ENCODE peak calls at places on chromosome 5, in eight cellular contexts. M is left ventricle myocardium inferior; Z is right lobe of liver; D is HCT116; A is CD8-positive, alpha-beta T cell; K is SJSA1; N is HepG2; W is upper lobe of right lung. J is an unnamed sample. For H3K27me3 and H3K4me1, the result is how much of the 10 kb centered on the place peaks cover.

GRCh38 chr5:18068851-18069250 is 434.6 kb downstream of the TAF11L14 start:
- DNase-seq in M (no peak), Z (no peak), D (no peak), A (no peak), K (no peak), N (no peak), W (no peak), J (no peak)

GRCh38 chr5:125023673-125024072 is 277.2 kb upstream of the ZNF608 start:
- DNase-seq in M (no peak), Z (no peak), D (no peak), A (no peak), K (no peak), N (no peak), W (no peak), J (no peak)

GRCh38 chr5:33690736-33691135 is 201.1 kb downstream of the ADAMTS12 start:
- DNase-seq in M (no peak), Z (no peak), D (no peak), A (no peak), K (peak), N (no peak), W (no peak), J (no peak)

GRCh38 chr5:113062869-113063508 is 86.4 kb downstream of the DCP2 start:
- DNase-seq in M (no peak), Z (no peak), D (no peak), A (no peak), K (no peak), N (no peak), W (no peak), J (no peak)

GRCh38 chr5:165209101-165209727 is 1703.8 kb downstream of the MAT2B start:
- DNase-seq in M (no peak), Z (no peak), D (no peak), A (no peak), K (no peak), N (peak), W (no peak), J (peak)

GRCh38 chr5:80406980-80407734 is 707 bp upstream of the ZFYVE16 start:
- DNase-seq in M (peak), Z (peak), D (no peak), A (no peak), K (no peak), N (peak), W (peak), J (no peak)

GRCh38 chr5:16741007-16741406 is 124.2 kb upstream of the RETREG1 start:
- DNase-seq in M (no peak), Z (no peak), D (no peak), A (no peak), K (no peak), N (peak), W (no peak), J (no peak)

GRCh38 chr5:131382407-131383395 is 118.8 kb downstream of the CDC42SE2 start:
- DNase-seq in M (no peak), Z (no peak), D (peak), A (peak), K (peak), N (peak), W (no peak), J (peak)

GRCh38 chr5:80114856-80115255 is 79.7 kb downstream of the THBS4 start:
- DNase-seq in M (no peak), Z (no peak), D (no peak), A (no peak), K (no peak), N (no peak), W (no peak), J (no peak)

GRCh38 chr5:61055434-61056006 is 106.7 kb downstream of the SMIM15 start:
- DNase-seq in M (no peak), Z (no peak), D (no peak), A (no peak), K (no peak), N (peak), W (no peak), J (peak)

GRCh38 chr5:159435855-159436254 is 105.6 kb upstream of the IL12B start:
- DNase-seq in M (no peak), Z (no peak), D (no peak), A (no peak), K (no peak), N (no peak), W (no peak), J (no peak)

GRCh38 chr5:112419596-112420110 is 576 bp upstream of the EPB41L4A start:
- DNase-seq in M (peak), Z (peak), D (peak), A (no peak), K (peak), N (no peak), W (peak), J (no peak)

GRCh38 chr5:139638090-139638735 is 9.9 kb upstream of the CXXC5 start:
- DNase-seq in M (peak), Z (peak), D (no peak), A (no peak), K (peak), N (no peak), W (peak), J (peak)

GRCh38 chr5:14256756-14257393 is 113.7 kb downstream of the TRIO start:
- DNase-seq in M (no peak), Z (no peak), D (no peak), A (no peak), K (no peak), N (no peak), W (no peak), J (no peak)

GRCh38 chr5:140795259-140795641 is 598 bp downstream of the PCDHA2 start:
- DNase-seq in M (no peak), Z (no peak), D (no peak), A (no peak), K (no peak), N (no peak), W (no peak), J (no peak)

GRCh38 chr5:55650391-55650790 is 61.7 kb downstream of the SLC38A9 start:
- DNase-seq in M (no peak), Z (no peak), D (no peak), A (no peak), K (no peak), N (no peak), W (no peak), J (no peak)

GRCh38 chr5:16628376-16628775 is 11.6 kb upstream of the RETREG1 start:
- DNase-seq in M (no peak), Z (no peak), D (no peak), A (no peak), K (peak), N (no peak), W (no peak), J (no peak)

GRCh38 chr5:107564896-107565295 is 105.8 kb downstream of the EFNA5 start:
- DNase-seq in M (no peak), Z (no peak), D (no peak), A (no peak), K (no peak), N (no peak), W (no peak), J (no peak)

GRCh38 chr5:104297076-104297475 is 734.5 kb upstream of the NUDT12 start:
- DNase-seq in M (no peak), Z (no peak), D (peak), A (no peak), K (no peak), N (no peak), W (no peak), J (no peak)

GRCh38 chr5:43396762-43397304 is 15.4 kb downstream of the CCL28 start:
- DNase-seq in M (peak), Z (peak), D (no peak), A (peak), K (no peak), N (no peak), W (peak), J (peak)

GRCh38 chr5:141598389-141599360 is 20.1 kb downstream of the DIAPH1 start:
- DNase-seq in M (no peak), Z (no peak), D (no peak), A (no peak), K (no peak), N (no peak), W (no peak), J (peak)

GRCh38 chr5:171849585-171850353 is 64.2 kb downstream of the SMIM23 start:
- DNase-seq in M (peak), Z (no peak), D (no peak), A (no peak), K (no peak), N (no peak), W (no peak), J (no peak)

GRCh38 chr5:171850354-171850947 is 64.8 kb downstream of the SMIM23 start:
- DNase-seq in M (no peak), Z (no peak), D (peak), A (no peak), K (no peak), N (peak), W (no peak), J (no peak)

GRCh38 chr5:171848911-171849520 is 63.4 kb downstream of the SMIM23 start:
- DNase-seq in M (no peak), Z (no peak), D (no peak), A (no peak), K (no peak), N (no peak), W (no peak), J (no peak)

GRCh38 chr5:171852255-171852681 is 66.7 kb downstream of the SMIM23 start:
- DNase-seq in M (no peak), Z (no peak), D (no peak), A (no peak), K (no peak), N (no peak), W (no peak), J (no peak)

DNA sequence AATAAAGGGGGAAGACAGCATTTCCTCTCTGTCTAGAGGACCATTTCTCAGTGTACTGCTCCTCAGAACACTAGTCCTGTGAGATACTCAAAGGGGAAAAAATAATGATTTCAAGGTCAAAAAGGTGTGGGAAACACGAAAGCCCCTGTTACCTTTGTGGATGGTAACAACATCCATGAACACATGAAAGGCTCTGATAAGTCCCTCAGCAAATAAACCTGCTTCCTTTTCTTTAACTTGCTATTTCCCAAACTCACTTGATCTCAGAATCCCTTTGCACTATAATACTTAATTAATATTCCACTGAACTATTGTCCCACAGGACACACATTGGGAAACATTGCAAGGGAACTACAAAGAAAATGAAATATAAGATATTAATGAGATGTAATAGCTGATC is 65.6 kb downstream of the SMIM23 start:
- DNase-seq in M (no peak), Z (no peak), D (no peak), A (no peak), K (no peak), N (no peak), W (no peak), J (no peak)
- H3K27me3 ChIP-seq in M (under half), Z (under half), D (under half), A (under half), K (under half), N (under half), W (under half), J (under half)

GRCh38 chr5:90560771-90561170 is 2.2 kb downstream of the ADGRV1 start:
- DNase-seq in M (no peak), Z (no peak), D (no peak), A (no peak), K (no peak), N (no peak), W (no peak), J (no peak)

GRCh38 chr5:90557391-90557790 is 1.2 kb upstream of the ADGRV1 start:
- DNase-seq in M (no peak), Z (no peak), D (no peak), A (no peak), K (no peak), N (no peak), W (no peak), J (no peak)

GRCh38 chr5:90557871-90558270 is 726 bp upstream of the ADGRV1 start:
- DNase-seq in M (no peak), Z (no peak), D (no peak), A (no peak), K (no peak), N (no peak), W (no peak), J (no peak)

GRCh38 chr5:90555666-90556065 is 2.9 kb upstream of the ADGRV1 start:
- DNase-seq in M (no peak), Z (no peak), D (no peak), A (no peak), K (no peak), N (no peak), W (no peak), J (no peak)

GRCh38 chr5:90558344-90559192 is at the start of gene ADGRV1:
- DNase-seq in M (peak), Z (peak), D (peak), A (no peak), K (peak), N (peak), W (peak), J (no peak)
- H3K4me1 ChIP-seq in M (under half), Z (under half), D (under half), A (under half), K (under half), N (under half), W (under half), J (under half)

GRCh38 chr5:8050616-8051015 is 181.7 kb downstream of the MTRR start:
- DNase-seq in M (no peak), Z (no peak), D (no peak), A (no peak), K (no peak), N (no peak), W (no peak), J (no peak)
- H3K27me3 ChIP-seq in M (under half), Z (under half), D (under half), A (under half), K (under half), N (under half), W (under half), J (under half)

GRCh38 chr5:73939535-73939934 is 313.5 kb downstream of the ARHGEF28 start:
- DNase-seq in M (no peak), Z (no peak), D (no peak), A (no peak), K (no peak), N (no peak), W (no peak), J (no peak)
- H3K4me1 ChIP-seq in M (under half), Z (under half), D (under half), A (under half), K (under half), N (under half), W (under half), J (under half)

GRCh38 chr5:76547891-76548524 is 75.2 kb downstream of the F2RL2 start:
- DNase-seq in M (no peak), Z (no peak), D (no peak), A (no peak), K (no peak), N (no peak), W (no peak), J (peak)
- H3K27me3 ChIP-seq in M (under half), Z (under half), D (under half), A (under half), K (under half), N (under half), W (under half), J (under half)

GRCh38 chr5:150593593-150593992 is 46.9 kb upstream of the SYNPO start:
- DNase-seq in M (no peak), Z (peak), D (no peak), A (no peak), K (no peak), N (no peak), W (peak), J (no peak)

GRCh38 chr5:150595466-150596031 is 44.9 kb upstream of the SYNPO start:
- DNase-seq in M (peak), Z (peak), D (no peak), A (no peak), K (no peak), N (no peak), W (peak), J (no peak)

GRCh38 chr5:150596826-150597225 is 43.6 kb upstream of the SYNPO start:
- DNase-seq in M (peak), Z (no peak), D (no peak), A (no peak), K (no peak), N (no peak), W (no peak), J (no peak)

GRCh38 chr5:150596313-150596712 is 44.1 kb upstream of the SYNPO start:
- DNase-seq in M (no peak), Z (no peak), D (no peak), A (no peak), K (no peak), N (no peak), W (peak), J (no peak)

DNA sequence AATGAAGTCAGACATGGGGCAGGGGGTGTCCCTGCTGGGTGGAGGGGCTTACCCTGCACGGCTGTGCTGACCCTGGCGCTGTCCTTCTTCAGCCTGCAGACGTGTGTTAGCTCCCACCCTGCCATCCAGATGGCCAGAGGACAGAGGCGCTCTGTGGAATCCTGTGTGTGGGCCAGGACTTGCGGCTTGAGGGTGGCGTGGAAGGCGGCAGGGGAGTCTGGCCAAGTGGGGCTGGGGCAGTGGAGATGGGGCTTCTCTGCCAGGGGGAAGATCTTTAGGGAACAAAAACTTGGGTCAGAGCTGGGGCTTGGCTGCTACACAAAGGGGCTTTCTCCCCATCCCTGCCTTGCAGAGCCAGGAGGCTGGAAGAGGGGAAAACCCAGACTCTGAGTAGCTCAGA is 46.5 kb upstream of the SYNPO start:
- DNase-seq in M (no peak), Z (peak), D (no peak), A (no peak), K (no peak), N (no peak), W (peak), J (no peak)
- H3K4me1 ChIP-seq in M (half or more), Z (under half), D (under half), A (under half), K (under half), N (under half), W (under half), J (under half)

GRCh38 chr5:1883925-1884637 is 1.4 kb upstream of the IRX4 start:
- DNase-seq in M (no peak), Z (peak), D (no peak), A (no peak), K (no peak), N (no peak), W (no peak), J (no peak)

GRCh38 chr5:1884638-1885475 is 2.1 kb upstream of the IRX4 start:
- DNase-seq in M (no peak), Z (peak), D (no peak), A (no peak), K (no peak), N (no peak), W (no peak), J (no peak)

GRCh38 chr5:1886634-1887399 is 4.1 kb upstream of the IRX4 start:
- DNase-seq in M (no peak), Z (peak), D (no peak), A (no peak), K (no peak), N (no peak), W (no peak), J (no peak)

GRCh38 chr5:1885777-1886633 is 3.3 kb upstream of the IRX4 start:
- DNase-seq in M (no peak), Z (peak), D (no peak), A (no peak), K (no peak), N (no peak), W (no peak), J (no peak)

DNA sequence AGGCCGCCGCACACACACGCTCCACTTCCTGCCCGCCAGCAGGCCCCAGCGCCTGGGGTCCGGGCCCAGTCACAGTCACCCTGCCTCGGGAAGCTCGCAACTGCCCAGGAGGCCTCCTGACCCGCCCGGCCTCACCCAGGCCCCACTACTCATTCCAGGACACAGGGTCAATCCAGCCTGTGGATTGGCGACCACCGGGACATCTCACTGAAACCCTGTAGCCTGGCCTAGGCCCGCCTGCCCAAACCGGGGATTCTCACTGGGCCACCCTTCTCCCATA is 2.7 kb upstream of the IRX4 start:
- DNase-seq in M (peak), Z (no peak), D (no peak), A (no peak), K (no peak), N (no peak), W (no peak), J (no peak)
- H3K27me3 ChIP-seq in M (half or more), Z (under half), D (under half), A (under half), K (half or more), N (half or more), W (half or more), J (under half)

GRCh38 chr5:172779968-172780350 is 9.0 kb upstream of the DUSP1 start:
- DNase-seq in M (no peak), Z (no peak), D (no peak), A (no peak), K (no peak), N (peak), W (no peak), J (no peak)

GRCh38 chr5:172776235-172776594 is 5.2 kb upstream of the DUSP1 start:
- DNase-seq in M (no peak), Z (no peak), D (no peak), A (no peak), K (no peak), N (peak), W (no peak), J (no peak)

GRCh38 chr5:172775326-172776234 is 4.6 kb upstream of the DUSP1 start:
- DNase-seq in M (peak), Z (peak), D (no peak), A (no peak), K (no peak), N (peak), W (peak), J (no peak)

GRCh38 chr5:172778223-172778814 is 7.3 kb upstream of the DUSP1 start:
- DNase-seq in M (no peak), Z (peak), D (peak), A (no peak), K (peak), N (peak), W (peak), J (no peak)

GRCh38 chr5:172777381-172778222 is 6.6 kb upstream of the DUSP1 start:
- DNase-seq in M (peak), Z (peak), D (peak), A (peak), K (peak), N (peak), W (peak), J (peak)
- H3K4me1 ChIP-seq in M (under half), Z (under half), D (under half), A (under half), K (half or more), N (half or more), W (half or more), J (under half)

GRCh38 chr5:520850-521226 is 3.4 kb downstream of the SLC9A3 start:
- DNase-seq in M (no peak), Z (no peak), D (no peak), A (no peak), K (no peak), N (no peak), W (no peak), J (no peak)
- H3K27me3 ChIP-seq in M (half or more), Z (under half), D (under half), A (under half), K (half or more), N (half or more), W (half or more), J (under half)

DNA sequence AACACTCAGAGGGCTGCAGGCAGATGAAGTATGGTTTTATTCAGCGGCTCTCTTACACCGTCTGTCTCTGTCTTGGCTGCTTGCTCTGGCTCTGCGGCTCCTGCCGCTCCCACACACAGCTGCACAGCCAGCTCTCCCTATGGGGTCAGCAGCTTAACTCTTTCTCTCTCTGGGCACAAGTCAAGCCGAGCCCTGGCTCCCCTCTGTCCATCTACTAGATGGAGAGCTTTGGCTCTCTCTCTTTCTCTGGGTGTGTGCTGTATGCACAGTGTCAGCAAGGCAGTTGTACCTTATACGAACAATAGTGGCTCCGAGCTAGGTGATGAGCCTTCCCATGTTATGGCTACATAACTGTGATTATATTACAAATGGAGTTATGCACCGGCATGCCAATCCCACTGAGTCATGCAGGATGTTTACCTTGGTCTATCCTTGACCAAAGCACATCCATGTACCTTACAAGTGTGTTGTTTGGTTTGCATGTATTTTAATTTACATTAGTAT is 19.3 kb upstream of the PPP2CA start:
- DNase-seq in M (no peak), Z (no peak), D (no peak), A (no peak), K (peak), N (peak), W (no peak), J (no peak)
- H3K4me1 ChIP-seq in M (half or more), Z (under half), D (under half), A (under half), K (under half), N (half or more), W (under half), J (under half)